ENCODE peak calls at places on chromosomes 6 and 20, in six cellular contexts. One of them, this sample, is unnamed.

GRCh38 chr20:45436732-45437485 is 21.0 kb downstream of the PIGT start:
- DNase-seq in WTC11: peak; percentile 90
- DNase-seq in GM13977: peak; percentile 86
- DNase-seq in H9: peak; percentile 84
- DNase-seq in progenitor cell of endocrine pancreas: peak; percentile 82
- DNase-seq in GM06990: peak; percentile 77
- DNase-seq in this sample: peak; percentile 88

GRCh38 chr20:44738779-44739477 is 6.7 kb upstream of the KCNK15 start:
- DNase-seq in WTC11: peak; percentile 56
- DNase-seq in GM13977: peak; percentile 82
- DNase-seq in H9: peak; percentile 90
- DNase-seq in progenitor cell of endocrine pancreas: no peak
- DNase-seq in GM06990: no peak
- DNase-seq in this sample: peak; percentile 59

GRCh38 chr6:161161889-161162624 is 111.8 kb downstream of the AGPAT4 start:
- DNase-seq in WTC11: no peak
- DNase-seq in GM13977: no peak
- DNase-seq in H9: no peak
- DNase-seq in progenitor cell of endocrine pancreas: no peak
- DNase-seq in GM06990: no peak
- DNase-seq in this sample: no peak

GRCh38 chr6:105733556-105734162 is 330.8 kb upstream of the PREP start:
- DNase-seq in WTC11: no peak
- DNase-seq in GM13977: no peak
- DNase-seq in H9: no peak
- DNase-seq in progenitor cell of endocrine pancreas: no peak
- DNase-seq in GM06990: no peak
- DNase-seq in this sample: no peak

GRCh38 chr20:61056627-61057312 is 195.3 kb upstream of the CDH4 start:
- DNase-seq in WTC11: no peak
- DNase-seq in GM13977: no peak
- DNase-seq in H9: no peak
- DNase-seq in progenitor cell of endocrine pancreas: no peak
- DNase-seq in GM06990: no peak
- DNase-seq in this sample: no peak

GRCh38 chr6:85675030-85675819 is 32.5 kb upstream of the SYNCRIP start:
- DNase-seq in WTC11: no peak
- DNase-seq in GM13977: no peak
- DNase-seq in H9: peak; percentile 36
- DNase-seq in progenitor cell of endocrine pancreas: no peak
- DNase-seq in GM06990: no peak
- DNase-seq in this sample: no peak

GRCh38 chr6:95723638-95724037 is 146.3 kb downstream of the MANEA start:
- DNase-seq in WTC11: no peak
- DNase-seq in GM13977: no peak
- DNase-seq in H9: peak; percentile 30
- DNase-seq in progenitor cell of endocrine pancreas: no peak
- DNase-seq in GM06990: no peak
- DNase-seq in this sample: no peak

GRCh38 chr20:24949756-24950127 is 673 bp downstream of the CST7 start:
- DNase-seq in WTC11: no peak
- DNase-seq in GM13977: no peak
- DNase-seq in H9: peak; percentile 26
- DNase-seq in progenitor cell of endocrine pancreas: no peak
- DNase-seq in GM06990: no peak
- DNase-seq in this sample: no peak

GRCh38 chr6:5136856-5137255 is 51.7 kb downstream of the PPP1R3G start:
- DNase-seq in WTC11: no peak
- DNase-seq in GM13977: no peak
- DNase-seq in H9: no peak
- DNase-seq in progenitor cell of endocrine pancreas: no peak
- DNase-seq in GM06990: no peak
- DNase-seq in this sample: no peak

GRCh38 chr6:38722037-38722436 is 6.9 kb downstream of the DNAH8 start:
- DNase-seq in WTC11: no peak
- DNase-seq in GM13977: no peak
- DNase-seq in H9: no peak
- DNase-seq in progenitor cell of endocrine pancreas: no peak
- DNase-seq in GM06990: no peak
- DNase-seq in this sample: no peak

GRCh38 chr6:30364591-30364990 is 19.6 kb downstream of the RPP21 start:
- DNase-seq in WTC11: peak; percentile 23
- DNase-seq in GM13977: no peak
- DNase-seq in H9: no peak
- DNase-seq in progenitor cell of endocrine pancreas: no peak
- DNase-seq in GM06990: no peak
- DNase-seq in this sample: no peak

GRCh38 chr20:11376998-11377397 is 540.7 kb upstream of the BTBD3 start:
- DNase-seq in WTC11: no peak
- DNase-seq in GM13977: no peak
- DNase-seq in H9: no peak
- DNase-seq in progenitor cell of endocrine pancreas: no peak
- DNase-seq in GM06990: no peak
- DNase-seq in this sample: no peak

GRCh38 chr6:50819906-50820589 is 1.4 kb downstream of the TFAP2B start:
- DNase-seq in WTC11: peak; percentile 49
- DNase-seq in GM13977: no peak
- DNase-seq in H9: peak; percentile 58
- DNase-seq in progenitor cell of endocrine pancreas: no peak
- DNase-seq in GM06990: no peak
- DNase-seq in this sample: no peak

GRCh38 chr6:16372029-16372776 is 133.8 kb downstream of the GMPR start:
- DNase-seq in WTC11: no peak
- DNase-seq in GM13977: no peak
- DNase-seq in H9: no peak
- DNase-seq in progenitor cell of endocrine pancreas: no peak
- DNase-seq in GM06990: no peak
- DNase-seq in this sample: no peak

GRCh38 chr6:161802231-161802630 is 528.4 kb upstream of the AGPAT4 start:
- DNase-seq in WTC11: no peak
- DNase-seq in GM13977: no peak
- DNase-seq in H9: no peak
- DNase-seq in progenitor cell of endocrine pancreas: no peak
- DNase-seq in GM06990: no peak
- DNase-seq in this sample: no peak

GRCh38 chr6:170153436-170154319 is 137.2 kb downstream of the DLL1 start:
- DNase-seq in WTC11: no peak
- DNase-seq in GM13977: no peak
- DNase-seq in H9: peak; percentile 63
- DNase-seq in progenitor cell of endocrine pancreas: no peak
- DNase-seq in GM06990: no peak
- DNase-seq in this sample: no peak

GRCh38 chr6:161476711-161477110 is 202.8 kb upstream of the AGPAT4 start:
- DNase-seq in WTC11: no peak
- DNase-seq in GM13977: no peak
- DNase-seq in H9: no peak
- DNase-seq in progenitor cell of endocrine pancreas: no peak
- DNase-seq in GM06990: no peak
- DNase-seq in this sample: no peak

GRCh38 chr6:134117409-134117808 is 65.0 kb upstream of the SLC2A12 start:
- DNase-seq in WTC11: no peak
- DNase-seq in GM13977: no peak
- DNase-seq in H9: no peak
- DNase-seq in progenitor cell of endocrine pancreas: no peak
- DNase-seq in GM06990: no peak
- DNase-seq in this sample: peak; percentile 64

GRCh38 chr6:43973351-43973750 is 153.9 kb downstream of the MRPL14 start:
- DNase-seq in WTC11: no peak
- DNase-seq in GM13977: no peak
- DNase-seq in H9: peak; percentile 10
- DNase-seq in progenitor cell of endocrine pancreas: no peak
- DNase-seq in GM06990: no peak
- DNase-seq in this sample: no peak

GRCh38 chr6:13924146-13924948 is 405 bp upstream of the RNF182 start:
- DNase-seq in WTC11: peak; percentile 71
- DNase-seq in GM13977: no peak
- DNase-seq in H9: peak; percentile 75
- DNase-seq in progenitor cell of endocrine pancreas: peak; percentile 55
- DNase-seq in GM06990: peak; percentile 8
- DNase-seq in this sample: peak; percentile 76

GRCh38 chr6:13924949-13925881 is at the start of gene RNF182:
- DNase-seq in WTC11: no peak
- DNase-seq in GM13977: peak; percentile 82
- DNase-seq in H9: no peak
- DNase-seq in progenitor cell of endocrine pancreas: no peak
- DNase-seq in GM06990: no peak
- DNase-seq in this sample: no peak

GRCh38 chr6:13926378-13926777 is 1.6 kb downstream of the RNF182 start:
- DNase-seq in WTC11: no peak
- DNase-seq in GM13977: no peak
- DNase-seq in H9: no peak
- DNase-seq in progenitor cell of endocrine pancreas: no peak
- DNase-seq in GM06990: no peak
- DNase-seq in this sample: no peak

GRCh38 chr6:13929196-13929595 is 4.4 kb downstream of the RNF182 start:
- DNase-seq in WTC11: no peak
- DNase-seq in GM13977: no peak
- DNase-seq in H9: no peak
- DNase-seq in progenitor cell of endocrine pancreas: no peak
- DNase-seq in GM06990: no peak
- DNase-seq in this sample: no peak

DNA sequence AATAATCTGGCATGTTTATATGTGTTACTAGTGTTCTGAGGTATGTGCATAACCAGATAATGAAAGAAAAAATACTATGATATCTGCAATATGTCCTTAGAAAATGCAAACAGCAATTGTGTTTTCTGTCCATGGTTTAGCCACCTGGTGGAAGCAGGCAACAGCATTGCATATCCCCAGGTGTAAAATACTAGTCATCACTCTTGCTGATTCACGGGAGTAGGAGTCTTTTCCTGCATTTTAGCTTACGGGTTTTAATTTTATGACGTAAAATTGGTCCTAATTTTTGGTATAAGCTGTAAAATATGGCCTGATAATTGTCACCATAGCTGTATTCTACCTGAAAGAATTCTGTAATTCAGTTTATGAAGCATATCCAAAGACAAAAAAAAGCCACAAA is 2.5 kb downstream of the RNF182 start:
- DNase-seq in WTC11: no peak
- DNase-seq in GM13977: no peak
- DNase-seq in H9: no peak
- DNase-seq in progenitor cell of endocrine pancreas: no peak
- DNase-seq in GM06990: no peak
- DNase-seq in this sample: no peak
- TF ChIP-seq CTCF in WTC11: no peak
- TF ChIP-seq CTCF in GM13977: no peak
- TF ChIP-seq CTCF in H9: peak; percentile 40
- TF ChIP-seq CTCF in progenitor cell of endocrine pancreas: peak; percentile 31
- TF ChIP-seq CTCF in GM06990: no peak
- TF ChIP-seq CTCF in this sample: no peak

GRCh38 chr6:79145301-79145700 is 67.2 kb upstream of the PHIP start:
- DNase-seq in WTC11: no peak
- DNase-seq in GM13977: no peak
- DNase-seq in H9: no peak
- DNase-seq in progenitor cell of endocrine pancreas: no peak
- DNase-seq in GM06990: no peak
- DNase-seq in this sample: no peak

GRCh38 chr6:79143320-79143898 is 65.4 kb upstream of the PHIP start:
- DNase-seq in WTC11: no peak
- DNase-seq in GM13977: no peak
- DNase-seq in H9: no peak
- DNase-seq in progenitor cell of endocrine pancreas: no peak
- DNase-seq in GM06990: no peak
- DNase-seq in this sample: no peak

GRCh38 chr6:79152269-79152737 is 74.2 kb upstream of the PHIP start:
- DNase-seq in WTC11: peak; percentile 43
- DNase-seq in GM13977: no peak
- DNase-seq in H9: peak; percentile 91
- DNase-seq in progenitor cell of endocrine pancreas: no peak
- DNase-seq in GM06990: no peak
- DNase-seq in this sample: no peak

GRCh38 chr6:79149884-79150283 is 71.8 kb upstream of the PHIP start:
- DNase-seq in WTC11: no peak
- DNase-seq in GM13977: no peak
- DNase-seq in H9: no peak
- DNase-seq in progenitor cell of endocrine pancreas: no peak
- DNase-seq in GM06990: no peak
- DNase-seq in this sample: no peak

DNA sequence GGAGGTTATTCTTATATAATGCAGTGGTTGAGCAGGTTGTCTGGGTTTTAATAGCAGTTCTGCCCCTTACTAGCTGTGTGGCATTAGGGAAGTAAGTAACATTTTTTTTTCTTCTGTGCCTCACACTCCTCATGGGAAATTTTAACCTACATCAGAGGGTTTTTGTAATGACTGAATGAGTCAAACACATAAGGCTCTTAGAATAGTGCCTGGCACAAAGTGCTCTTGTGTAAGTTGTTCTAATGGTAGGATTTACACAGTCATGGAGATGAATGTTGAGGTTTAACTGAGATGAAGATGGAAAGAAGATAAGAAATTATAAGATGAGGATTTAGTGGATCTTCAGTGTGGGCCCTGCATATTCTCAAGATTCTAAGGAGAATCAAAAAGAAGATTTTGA is 68.4 kb upstream of the PHIP start:
- DNase-seq in WTC11: no peak
- DNase-seq in GM13977: no peak
- DNase-seq in H9: no peak
- DNase-seq in progenitor cell of endocrine pancreas: no peak
- DNase-seq in GM06990: no peak
- DNase-seq in this sample: no peak
- TF ChIP-seq CTCF in WTC11: no peak
- TF ChIP-seq CTCF in GM13977: no peak
- TF ChIP-seq CTCF in H9: no peak
- TF ChIP-seq CTCF in progenitor cell of endocrine pancreas: no peak
- TF ChIP-seq CTCF in GM06990: no peak
- TF ChIP-seq CTCF in this sample: no peak

GRCh38 chr6:75376347-75377024 is 91.9 kb upstream of the TMEM30A start:
- DNase-seq in WTC11: no peak
- DNase-seq in GM13977: no peak
- DNase-seq in H9: no peak
- DNase-seq in progenitor cell of endocrine pancreas: no peak
- DNase-seq in GM06990: no peak
- DNase-seq in this sample: no peak

GRCh38 chr6:75377386-75377785 is 92.8 kb upstream of the TMEM30A start:
- DNase-seq in WTC11: no peak
- DNase-seq in GM13977: no peak
- DNase-seq in H9: no peak
- DNase-seq in progenitor cell of endocrine pancreas: no peak
- DNase-seq in GM06990: no peak
- DNase-seq in this sample: no peak

GRCh38 chr6:75374913-75375530 is 90.4 kb upstream of the TMEM30A start:
- DNase-seq in WTC11: peak; percentile 35
- DNase-seq in GM13977: no peak
- DNase-seq in H9: peak; percentile 60
- DNase-seq in progenitor cell of endocrine pancreas: no peak
- DNase-seq in GM06990: no peak
- DNase-seq in this sample: peak; percentile 21

GRCh38 chr6:75379536-75379935 is 94.9 kb upstream of the TMEM30A start:
- DNase-seq in WTC11: no peak
- DNase-seq in GM13977: no peak
- DNase-seq in H9: no peak
- DNase-seq in progenitor cell of endocrine pancreas: no peak
- DNase-seq in GM06990: no peak
- DNase-seq in this sample: no peak

GRCh38 chr6:75378101-75378500 is 93.5 kb upstream of the TMEM30A start:
- DNase-seq in WTC11: no peak
- DNase-seq in GM13977: no peak
- DNase-seq in H9: no peak
- DNase-seq in progenitor cell of endocrine pancreas: no peak
- DNase-seq in GM06990: no peak
- DNase-seq in this sample: no peak
- TF ChIP-seq CTCF in WTC11: no peak
- TF ChIP-seq CTCF in GM13977: no peak
- TF ChIP-seq CTCF in H9: no peak
- TF ChIP-seq CTCF in progenitor cell of endocrine pancreas: no peak
- TF ChIP-seq CTCF in GM06990: no peak
- TF ChIP-seq CTCF in this sample: no peak

GRCh38 chr20:62413896-62414481 is 6.9 kb upstream of the CABLES2 start:
- DNase-seq in WTC11: peak; percentile 60
- DNase-seq in GM13977: no peak
- DNase-seq in H9: peak; percentile 67
- DNase-seq in progenitor cell of endocrine pancreas: no peak
- DNase-seq in GM06990: no peak
- DNase-seq in this sample: no peak
- TF ChIP-seq CTCF in WTC11: no peak
- TF ChIP-seq CTCF in GM13977: no peak
- TF ChIP-seq CTCF in H9: peak; percentile 54
- TF ChIP-seq CTCF in progenitor cell of endocrine pancreas: no peak
- TF ChIP-seq CTCF in GM06990: peak; percentile 48
- TF ChIP-seq CTCF in this sample: no peak